ENCODE peak calls at places on chromosome 2, in four cellular contexts. G is MM.1S, S is WTC11, C is omental fat pad. I is an unnamed sample.

GRCh38 chr2:240060977-240061591 is 7.8 kb upstream of the OR6B3 start:
- DNase-seq in G (peak; percentile 61), S (no peak), C (no peak), I (no peak)

GRCh38 chr2:128833628-128834027 is 515.0 kb upstream of the HS6ST1 start:
- DNase-seq in G (no peak), S (no peak), C (no peak), I (no peak)

GRCh38 chr2:223528036-223528435 is 74.1 kb downstream of the SCG2 start:
- DNase-seq in G (no peak), S (no peak), C (no peak), I (no peak)

GRCh38 chr2:238299803-238300202 is 11.4 kb upstream of the PER2 start:
- DNase-seq in G (no peak), S (peak; percentile 2), C (no peak), I (no peak)

GRCh38 chr2:214203199-214203598 is 207.7 kb upstream of the VWC2L start:
- DNase-seq in G (no peak), S (no peak), C (no peak), I (no peak)

GRCh38 chr2:27117995-27118524 is 868 bp downstream of the CGREF1 start:
- DNase-seq in G (no peak), S (no peak), C (no peak), I (no peak)

GRCh38 chr2:135030826-135031225 is 16.4 kb downstream of the MAP3K19 start:
- DNase-seq in G (peak; percentile 18), S (no peak), C (no peak), I (no peak)

GRCh38 chr2:74086001-74086400 is 61.7 kb downstream of the BOLA3 start:
- DNase-seq in G (no peak), S (no peak), C (no peak), I (no peak)

GRCh38 chr2:94996401-94997100 is 29.0 kb upstream of the MAL start:
- DNase-seq in G (no peak), S (peak; percentile 5), C (no peak), I (no peak)

GRCh38 chr2:133053541-133053940 is 383.5 kb upstream of the LYPD1 start:
- DNase-seq in G (no peak), S (no peak), C (no peak), I (no peak)

GRCh38 chr2:161246301-161246700 is 61.9 kb upstream of the PSMD14 start:
- DNase-seq in G (no peak), S (no peak), C (no peak), I (no peak)

GRCh38 chr2:37561615-37562569 is 109.5 kb downstream of the CDC42EP3 start:
- DNase-seq in G (no peak), S (no peak), C (no peak), I (no peak)

GRCh38 chr2:32135409-32135808 is 30.3 kb upstream of the SLC30A6 start:
- DNase-seq in G (peak; percentile 50), S (no peak), C (no peak), I (no peak)
- TF ChIP-seq CTCF in G (peak; percentile 21), S (no peak), C (no peak), I (no peak)

DNA sequence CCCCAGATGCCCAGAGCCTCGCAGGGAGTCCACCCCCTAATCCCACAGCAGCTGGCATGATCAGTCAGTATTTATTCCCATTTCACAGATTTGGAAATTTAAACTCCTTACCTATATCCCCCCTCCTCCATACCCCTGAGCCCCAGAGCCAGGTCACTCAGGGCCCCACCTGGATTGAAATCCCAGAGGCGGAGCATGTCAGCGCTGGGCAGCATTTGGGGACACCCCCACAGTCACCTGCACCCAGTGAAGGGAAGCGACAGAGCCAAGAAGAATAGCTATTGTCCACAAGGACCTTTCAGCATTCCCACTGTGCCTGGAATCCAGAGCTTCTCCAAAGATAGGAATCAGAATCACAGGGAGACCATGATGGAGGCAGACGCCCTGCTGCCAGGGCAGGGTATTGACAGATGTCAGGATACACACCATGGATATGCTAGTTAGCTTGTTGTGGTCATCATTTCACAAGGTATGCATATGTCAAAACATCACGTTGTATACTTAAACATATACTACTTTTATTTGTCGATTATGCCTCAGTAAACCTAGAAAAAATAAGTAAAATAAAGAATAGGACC is 968 bp upstream of the ASTL start:
- DNase-seq in G (no peak), S (no peak), C (no peak), I (no peak)
- TF ChIP-seq CTCF in G (no peak), S (no peak), C (no peak), I (no peak)

GRCh38 chr2:464562-465309 is 176.8 kb upstream of the ALKAL2 start:
- DNase-seq in G (no peak), S (no peak), C (no peak), I (no peak)
- TF ChIP-seq CTCF in G (no peak), S (no peak), C (no peak), I (no peak)

DNA sequence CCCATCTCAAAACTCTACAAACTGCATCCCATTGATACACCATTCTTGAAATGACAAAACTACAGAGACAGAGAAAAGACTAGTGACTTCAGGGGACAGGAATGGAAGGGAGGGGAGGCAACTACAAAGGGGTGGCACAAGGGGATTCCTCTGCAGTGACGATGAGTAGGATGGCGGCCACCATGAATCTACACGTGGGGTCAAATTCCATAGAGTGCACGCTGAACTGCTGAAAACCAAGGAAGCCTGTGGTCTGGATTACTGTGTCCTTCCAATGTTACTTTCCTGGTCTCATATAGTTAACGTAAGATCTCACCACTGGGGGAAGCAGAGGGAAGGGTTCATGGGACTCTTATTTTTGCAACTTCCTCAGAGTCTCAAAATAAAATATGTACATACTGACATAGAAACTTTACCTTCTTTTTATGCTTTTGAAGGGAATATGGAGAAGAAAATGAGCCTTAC is 23.6 kb downstream of the COX7A2L start:
- DNase-seq in G (no peak), S (no peak), C (no peak), I (no peak)
- TF ChIP-seq CTCF in G (peak; percentile 8), S (no peak), C (no peak), I (no peak)

DNA sequence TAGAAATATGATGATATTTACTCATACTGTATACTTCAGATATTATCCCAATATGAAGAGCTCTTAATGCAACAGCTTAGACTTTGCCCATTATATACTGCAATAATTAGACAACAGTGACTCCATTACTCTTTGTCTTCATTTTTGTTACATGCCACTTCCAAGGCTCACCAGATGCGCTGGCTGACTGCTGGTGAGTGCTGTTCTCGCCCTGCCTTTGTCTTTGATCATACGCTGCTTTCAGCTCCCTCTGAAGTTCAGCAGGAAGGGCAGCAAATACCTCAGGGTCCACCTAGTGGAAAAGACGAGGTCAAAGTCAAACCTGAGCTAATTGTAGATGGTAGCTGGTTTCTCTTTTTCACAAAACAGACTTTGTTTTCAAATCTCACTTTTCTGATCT is 66.3 kb downstream of the EIF5B start:
- DNase-seq in G (no peak), S (peak; percentile 19), C (no peak), I (no peak)
- TF ChIP-seq CTCF in G (no peak), S (no peak), C (no peak), I (no peak)

GRCh38 chr2:120986898-120987650 is 251.4 kb downstream of the GLI2 start:
- DNase-seq in G (no peak), S (no peak), C (no peak), I (no peak)
- TF ChIP-seq CTCF in G (no peak), S (no peak), C (no peak), I (no peak)

DNA sequence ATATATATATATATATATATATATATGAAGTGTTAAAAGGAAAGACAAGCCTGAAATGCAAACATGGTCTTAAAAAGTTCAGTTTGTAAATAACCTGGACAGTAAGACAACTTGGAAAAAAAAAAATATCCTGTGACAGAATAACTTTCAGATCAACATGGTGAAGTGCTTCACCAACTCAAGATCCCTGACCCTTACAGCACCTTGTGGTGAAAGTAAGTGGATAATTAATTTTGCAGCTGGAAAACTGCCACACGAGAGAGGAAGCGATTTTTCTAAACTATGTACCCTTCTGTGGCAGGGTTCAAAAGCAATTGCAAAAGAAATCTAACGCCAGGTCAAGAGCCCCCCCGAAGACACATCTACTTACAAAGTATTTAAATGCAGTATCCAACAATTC is 95.8 kb downstream of the PAX3 start:
- DNase-seq in G (no peak), S (no peak), C (no peak), I (no peak)
- TF ChIP-seq CTCF in G (no peak), S (no peak), C (no peak), I (no peak)